ENCODE peak calls at places on chromosomes 5 and 9, in eight cellular contexts. A is RWPE2; O is CD8-positive, alpha-beta T cell; V is coronary artery; C is upper lobe of left lung; I is ovary; H is A673; E is thoracic aorta. B is an unnamed sample.

GRCh38 chr9:26326473-26327044 is 566.0 kb downstream of the CAAP1 start:
- DNase-seq in A (no peak), C (no peak), V (no peak), O (no peak), H (peak), E (no peak), I (no peak), B (no peak)

GRCh38 chr9:83599071-83599470 is 23.9 kb upstream of the IDNK start:
- DNase-seq in C (no peak), O (no peak), H (peak), E (no peak), V (no peak), A (no peak), I (no peak), B (no peak)

GRCh38 chr9:129166962-129167557 is 11.0 kb downstream of the IER5L start:
- DNase-seq in C (peak), I (peak), H (peak), A (peak), E (no peak), V (peak), O (no peak), B (peak)

GRCh38 chr9:95313010-95313498 is 4.5 kb downstream of the FANCC start:
- DNase-seq in A (peak), E (no peak), C (peak), V (no peak), H (peak), I (peak), O (no peak), B (peak)

GRCh38 chr5:83802686-83803085 is 82.0 kb upstream of the HAPLN1 start:
- DNase-seq in H (no peak), C (no peak), I (no peak), E (no peak), O (no peak), V (no peak), A (no peak), B (no peak)

GRCh38 chr9:16426716-16427115 is 443.8 kb downstream of the BNC2 start:
- DNase-seq in V (no peak), I (no peak), E (no peak), H (no peak), C (no peak), A (no peak), O (no peak), B (no peak)

GRCh38 chr5:132104561-132104960 is 31.0 kb downstream of the CSF2 start:
- DNase-seq in C (no peak), E (no peak), H (no peak), A (no peak), V (no peak), I (no peak), O (no peak), B (no peak)

GRCh38 chr9:68896495-68896894 is 117.4 kb downstream of the PRKACG start:
- DNase-seq in A (no peak), O (no peak), I (no peak), C (no peak), E (no peak), H (no peak), V (no peak), B (no peak)

GRCh38 chr5:81021486-81021885 is 61.3 kb downstream of the RASGRF2 start:
- DNase-seq in E (no peak), A (no peak), H (no peak), O (no peak), I (no peak), C (no peak), V (no peak), B (no peak)

GRCh38 chr5:56535347-56535746 is 280.0 kb upstream of the MAP3K1 start:
- DNase-seq in O (no peak), H (no peak), A (no peak), I (no peak), C (no peak), V (no peak), E (no peak), B (no peak)

GRCh38 chr5:168106008-168106761 is 185.3 kb upstream of the WWC1 start:
- DNase-seq in V (no peak), I (no peak), A (no peak), C (no peak), E (no peak), H (no peak), O (no peak), B (no peak)

GRCh38 chr5:167730121-167730520 is 561.3 kb upstream of the WWC1 start:
- DNase-seq in H (peak), I (no peak), V (no peak), E (no peak), A (no peak), O (no peak), C (no peak), B (no peak)

GRCh38 chr9:91817493-91818225 is 132.4 kb downstream of the ROR2 start:
- DNase-seq in I (peak), H (peak), E (no peak), C (no peak), O (no peak), V (no peak), A (no peak), B (no peak)

GRCh38 chr9:117145811-117146490 is 268.9 kb downstream of the ASTN2 start:
- DNase-seq in C (no peak), A (no peak), O (no peak), V (no peak), I (no peak), E (no peak), H (no peak), B (no peak)

GRCh38 chr9:4837126-4837767 is 44.5 kb downstream of the RCL1 start:
- DNase-seq in E (no peak), V (no peak), I (peak), O (no peak), A (no peak), C (no peak), H (no peak), B (no peak)

GRCh38 chr9:128917151-128917849 is 3.5 kb upstream of the PHYHD1 start:
- DNase-seq in C (peak), A (no peak), V (peak), I (peak), O (no peak), H (no peak), E (peak), B (peak)

GRCh38 chr5:137754236-137754960 is at the start of gene HNRNPA0:
- DNase-seq in C (peak), V (peak), H (peak), O (peak), A (peak), E (peak), I (peak), B (peak)
- H3K27ac ChIP-seq in C (peak), V (peak), H (peak), O (peak), A (peak), E (peak), I (peak), B (peak)

GRCh38 chr9:137506274-137506673 is 43.9 kb downstream of the PNPLA7 start:
- DNase-seq in I (no peak), V (no peak), C (no peak), E (no peak), A (peak), O (no peak), H (no peak), B (peak)
- TF ChIP-seq CTCF in I (no peak), V (no peak), C (no peak), E (no peak), A (peak), O (no peak), H (no peak), B (no peak)

GRCh38 chr9:137710751-137711150 is 91.9 kb downstream of the EHMT1 start:
- DNase-seq in A (no peak), I (peak), O (no peak), V (no peak), E (no peak), H (no peak), C (no peak), B (no peak)

GRCh38 chr9:137708590-137709284 is 89.9 kb downstream of the EHMT1 start:
- DNase-seq in I (no peak), E (no peak), H (no peak), O (no peak), A (no peak), C (no peak), V (no peak), B (no peak)

GRCh38 chr9:137707361-137707760 is 88.6 kb downstream of the EHMT1 start:
- DNase-seq in C (no peak), E (no peak), H (no peak), A (no peak), V (no peak), I (peak), O (no peak), B (no peak)

GRCh38 chr9:137711678-137712105 is 92.9 kb downstream of the EHMT1 start:
- DNase-seq in H (no peak), I (no peak), O (no peak), C (no peak), A (no peak), V (no peak), E (no peak), B (no peak)

DNA sequence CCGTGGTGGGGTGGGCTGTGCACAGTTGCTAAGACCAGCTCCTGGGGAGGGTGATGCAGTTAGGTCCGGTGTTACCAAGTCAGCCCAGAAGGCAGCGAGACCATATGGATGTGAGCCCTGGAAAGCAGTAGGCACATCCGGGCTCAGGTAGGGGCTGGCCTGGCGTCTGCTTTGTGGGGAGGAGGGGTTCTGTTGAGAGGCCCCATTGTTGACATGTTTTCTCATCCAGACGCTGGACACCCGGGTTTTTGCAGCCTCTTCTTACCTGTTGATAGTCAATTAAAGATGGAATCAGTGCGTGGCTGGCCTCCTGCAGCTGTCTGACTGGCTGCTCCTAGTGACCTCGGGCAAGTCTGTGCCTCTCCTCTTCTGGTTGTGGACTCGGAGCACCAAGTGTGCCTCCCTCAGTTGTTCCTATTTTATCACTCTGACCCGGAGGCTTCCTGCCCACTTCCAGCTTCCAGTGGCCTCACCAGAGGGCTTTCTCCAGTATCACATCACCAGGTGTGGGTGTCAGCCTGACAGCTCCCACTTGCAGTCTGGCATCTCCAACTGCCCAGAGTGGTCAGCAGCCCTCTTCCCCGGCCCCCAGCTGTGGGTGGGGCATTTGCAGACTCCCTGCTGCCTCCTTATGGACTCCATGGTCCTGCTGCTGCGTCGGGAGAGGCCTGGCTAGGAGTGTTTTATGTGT is 90.8 kb downstream of the EHMT1 start:
- DNase-seq in V (no peak), A (no peak), H (no peak), O (no peak), C (no peak), E (no peak), I (no peak), B (no peak)
- H3K27ac ChIP-seq in V (no peak), A (peak), H (no peak), O (no peak), C (no peak), E (no peak), I (no peak), B (no peak)

GRCh38 chr9:82101475-82101874 is 112.9 kb downstream of the SPATA31D1 start:
- DNase-seq in E (no peak), I (no peak), A (no peak), V (no peak), H (no peak), O (no peak), C (no peak), B (no peak)
- TF ChIP-seq CTCF in E (no peak), I (no peak), A (no peak), V (no peak), H (no peak), O (no peak), C (no peak), B (no peak)

GRCh38 chr5:95861858-95862561 is 39.5 kb upstream of the GLRX start:
- DNase-seq in H (no peak), C (no peak), E (no peak), O (no peak), I (no peak), V (no peak), A (no peak), B (no peak)
- H3K27ac ChIP-seq in H (no peak), C (peak), E (peak), O (no peak), I (peak), V (peak), A (peak), B (no peak)

GRCh38 chr9:35667939-35668338 is 2.9 kb upstream of the ARHGEF39 start:
- DNase-seq in O (no peak), H (no peak), E (no peak), C (no peak), A (no peak), V (no peak), I (no peak), B (no peak)

GRCh38 chr9:35666547-35666946 is 1.6 kb upstream of the ARHGEF39 start:
- DNase-seq in C (no peak), H (no peak), V (no peak), I (no peak), E (no peak), A (no peak), O (no peak), B (no peak)

GRCh38 chr9:35664531-35665470 is at the start of gene ARHGEF39:
- DNase-seq in I (peak), C (peak), E (no peak), O (no peak), A (no peak), H (peak), V (no peak), B (peak)

GRCh38 chr9:35666045-35666444 is 1.1 kb upstream of the ARHGEF39 start:
- DNase-seq in V (no peak), A (no peak), O (no peak), E (no peak), I (no peak), C (no peak), H (peak), B (no peak)

GRCh38 chr9:35665471-35665818 is 450 bp upstream of the ARHGEF39 start:
- DNase-seq in E (no peak), I (no peak), V (no peak), A (no peak), C (no peak), H (no peak), O (no peak), B (no peak)
- TF ChIP-seq CTCF in E (no peak), I (no peak), V (no peak), A (peak), C (no peak), H (peak), O (no peak), B (no peak)

GRCh38 chr5:109844695-109845094 is 155.0 kb downstream of the MAN2A1 start:
- DNase-seq in V (no peak), O (no peak), I (no peak), A (no peak), H (peak), E (no peak), C (no peak), B (no peak)

GRCh38 chr5:109852371-109853160 is 162.8 kb downstream of the MAN2A1 start:
- DNase-seq in V (no peak), C (no peak), A (no peak), E (no peak), H (no peak), I (no peak), O (no peak), B (no peak)

GRCh38 chr5:109848130-109848529 is 158.4 kb downstream of the MAN2A1 start:
- DNase-seq in V (no peak), I (no peak), C (no peak), E (no peak), A (no peak), O (no peak), H (no peak), B (no peak)

GRCh38 chr5:109853362-109853761 is 163.6 kb downstream of the MAN2A1 start:
- DNase-seq in E (no peak), H (no peak), O (no peak), I (no peak), C (no peak), V (no peak), A (no peak), B (no peak)

GRCh38 chr5:109849478-109850088 is 159.9 kb downstream of the MAN2A1 start:
- DNase-seq in I (no peak), A (no peak), V (no peak), O (no peak), C (no peak), H (no peak), E (no peak), B (no peak)
- H3K27ac ChIP-seq in I (no peak), A (no peak), V (no peak), O (peak), C (no peak), H (no peak), E (no peak), B (no peak)

DNA sequence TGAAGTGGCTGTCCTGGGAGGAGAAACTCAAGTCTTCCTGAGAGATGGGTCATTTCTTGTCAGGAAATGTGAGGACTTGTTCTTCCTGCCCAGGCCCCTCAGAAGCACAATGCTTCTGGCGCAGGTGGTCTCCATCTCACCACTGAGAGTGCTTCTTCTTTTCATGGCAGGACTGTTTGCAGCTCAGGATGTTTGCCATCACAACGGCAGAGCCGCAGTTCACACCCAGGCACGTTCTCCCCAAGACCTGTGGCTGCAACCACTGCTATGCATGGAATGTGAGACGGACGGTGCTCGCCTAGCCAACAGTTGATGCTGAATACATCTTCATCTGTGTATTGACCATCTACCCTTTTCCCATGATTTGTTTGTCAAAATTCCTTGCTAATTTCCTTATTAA is 216.3 kb downstream of the GADD45G start:
- DNase-seq in C (no peak), V (peak), I (no peak), E (no peak), H (no peak), A (no peak), O (no peak), B (no peak)
- TF ChIP-seq CTCF in C (no peak), V (no peak), I (no peak), E (no peak), H (no peak), A (no peak), O (no peak), B (no peak)